ENCODE peak calls at places on chromosome 12, in eight cellular contexts. K is DMS53; L is SHP77; R is skeletal muscle cell; H is activated CD4-positive, alpha-beta T cell treated with anti-CD3 and anti-CD28 coated beads for 1 hour; A is Ammon's horn; B is HT1080; F is CD4-positive, CD25-positive, alpha-beta regulatory T cell. U is an unnamed sample.

GRCh38 chr12:118377005-118377890 is 893 bp downstream of the SUDS3 start:
- DNase-seq in K (peak), L (no peak), R (no peak), H (no peak), A (no peak), B (no peak), F (peak), U (peak)

GRCh38 chr12:74598819-74599218 is 61.2 kb downstream of the ATXN7L3B start:
- DNase-seq in K (no peak), L (no peak), R (no peak), H (no peak), A (no peak), B (peak), F (no peak), U (no peak)

GRCh38 chr12:46159239-46159901 is 109.5 kb downstream of the SLC38A1 start:
- DNase-seq in K (no peak), L (no peak), R (no peak), H (no peak), A (no peak), B (no peak), F (no peak), U (no peak)

GRCh38 chr12:87952850-87953249 is 76.4 kb downstream of the C12orf50 start:
- DNase-seq in K (no peak), L (no peak), R (no peak), H (no peak), A (peak), B (no peak), F (no peak), U (no peak)

GRCh38 chr12:112347521-112347920 is 34.7 kb downstream of the HECTD4 start:
- DNase-seq in K (no peak), L (peak), R (peak), H (no peak), A (no peak), B (peak), F (no peak), U (peak)

GRCh38 chr12:16939871-16940306 is 333.9 kb upstream of the LMO3 start:
- DNase-seq in K (peak), L (peak), R (peak), H (no peak), A (no peak), B (peak), F (peak), U (peak)

GRCh38 chr12:105742567-105742874 is 396.2 kb downstream of the NUAK1 start:
- DNase-seq in K (no peak), L (no peak), R (no peak), H (no peak), A (no peak), B (no peak), F (no peak), U (no peak)

GRCh38 chr12:123132951-123133619 is 17.8 kb downstream of the PITPNM2 start:
- DNase-seq in K (peak), L (peak), R (no peak), H (no peak), A (no peak), B (no peak), F (no peak), U (no peak)

U was measured in cerebellar cortex.